ENCODE peak calls at places on chromosomes 16 and 17, in six cellular contexts. One of them, this sample, is unnamed.

GRCh38 chr16:56589141-56590039 is at the start of gene MT3:
- DNase-seq in fibroblast of mammary gland: no peak
- DNase-seq in BE2C: peak
- DNase-seq in ovary: no peak
- DNase-seq in T-helper 2 cell: peak
- DNase-seq in stimulated activated naive CD8-positive, alpha-beta T cell treated with anti-CD3 and anti-CD28 coated beads, Interleukin-15, Interleukin-2, amounts not matched to agents 100 U/mL and 50 U/mL, for 24 hours: peak
- DNase-seq in this sample: peak

GRCh38 chr16:26838931-26839330 is 227.8 kb upstream of the C16orf82 start:
- DNase-seq in fibroblast of mammary gland: no peak
- DNase-seq in BE2C: no peak
- DNase-seq in ovary: no peak
- DNase-seq in T-helper 2 cell: no peak
- DNase-seq in stimulated activated naive CD8-positive, alpha-beta T cell treated with anti-CD3 and anti-CD28 coated beads, Interleukin-15, Interleukin-2, amounts not matched to agents 100 U/mL and 50 U/mL, for 24 hours: no peak
- DNase-seq in this sample: no peak

GRCh38 chr16:20401475-20402016 is 3.0 kb downstream of the PDILT start:
- DNase-seq in fibroblast of mammary gland: no peak
- DNase-seq in BE2C: no peak
- DNase-seq in ovary: no peak
- DNase-seq in T-helper 2 cell: no peak
- DNase-seq in stimulated activated naive CD8-positive, alpha-beta T cell treated with anti-CD3 and anti-CD28 coated beads, Interleukin-15, Interleukin-2, amounts not matched to agents 100 U/mL and 50 U/mL, for 24 hours: no peak
- DNase-seq in this sample: no peak

GRCh38 chr16:2981899-2982250 is 1.6 kb upstream of the PKMYT1 start:
- DNase-seq in fibroblast of mammary gland: no peak
- DNase-seq in BE2C: no peak
- DNase-seq in ovary: no peak
- DNase-seq in T-helper 2 cell: no peak
- DNase-seq in stimulated activated naive CD8-positive, alpha-beta T cell treated with anti-CD3 and anti-CD28 coated beads, Interleukin-15, Interleukin-2, amounts not matched to agents 100 U/mL and 50 U/mL, for 24 hours: no peak
- DNase-seq in this sample: no peak

GRCh38 chr16:61887903-61888302 is 148.3 kb downstream of the CDH8 start:
- DNase-seq in fibroblast of mammary gland: peak
- DNase-seq in BE2C: no peak
- DNase-seq in ovary: no peak
- DNase-seq in T-helper 2 cell: no peak
- DNase-seq in stimulated activated naive CD8-positive, alpha-beta T cell treated with anti-CD3 and anti-CD28 coated beads, Interleukin-15, Interleukin-2, amounts not matched to agents 100 U/mL and 50 U/mL, for 24 hours: no peak
- DNase-seq in this sample: no peak

GRCh38 chr17:61128671-61129115 is 270.9 kb upstream of the TBX2 start:
- DNase-seq in fibroblast of mammary gland: peak
- DNase-seq in BE2C: no peak
- DNase-seq in ovary: no peak
- DNase-seq in T-helper 2 cell: no peak
- DNase-seq in stimulated activated naive CD8-positive, alpha-beta T cell treated with anti-CD3 and anti-CD28 coated beads, Interleukin-15, Interleukin-2, amounts not matched to agents 100 U/mL and 50 U/mL, for 24 hours: no peak
- DNase-seq in this sample: no peak

GRCh38 chr16:58000706-58001676 is at the start of gene USB1:
- DNase-seq in fibroblast of mammary gland: peak
- DNase-seq in BE2C: peak
- DNase-seq in ovary: peak
- DNase-seq in T-helper 2 cell: peak
- DNase-seq in stimulated activated naive CD8-positive, alpha-beta T cell treated with anti-CD3 and anti-CD28 coated beads, Interleukin-15, Interleukin-2, amounts not matched to agents 100 U/mL and 50 U/mL, for 24 hours: peak
- DNase-seq in this sample: peak

GRCh38 chr16:69397821-69398521 is 12.2 kb upstream of the TERF2 start:
- DNase-seq in fibroblast of mammary gland: peak
- DNase-seq in BE2C: peak
- DNase-seq in ovary: peak
- DNase-seq in T-helper 2 cell: no peak
- DNase-seq in stimulated activated naive CD8-positive, alpha-beta T cell treated with anti-CD3 and anti-CD28 coated beads, Interleukin-15, Interleukin-2, amounts not matched to agents 100 U/mL and 50 U/mL, for 24 hours: no peak
- DNase-seq in this sample: peak

GRCh38 chr17:39751016-39751543 is 13.3 kb downstream of the GRB7 start:
- DNase-seq in fibroblast of mammary gland: no peak
- DNase-seq in BE2C: no peak
- DNase-seq in ovary: no peak
- DNase-seq in T-helper 2 cell: no peak
- DNase-seq in stimulated activated naive CD8-positive, alpha-beta T cell treated with anti-CD3 and anti-CD28 coated beads, Interleukin-15, Interleukin-2, amounts not matched to agents 100 U/mL and 50 U/mL, for 24 hours: no peak
- DNase-seq in this sample: no peak

This sample was measured in adrenal gland.